ENCODE peak calls at places on chromosome 18, in eight cellular contexts. F, E, I, X, R, J, P and G are unnamed samples.

GRCh38 chr18:50970006-50970405 is 2.2 kb downstream of the ELAC1 start:
- DNase-seq in F (no peak), E (peak), I (peak), X (peak), R (no peak), J (no peak), P (no peak), G (no peak)

GRCh38 chr18:33821503-33821902 is 243.5 kb downstream of the ASXL3 start:
- DNase-seq in F (no peak), E (no peak), I (no peak), X (no peak), R (no peak), J (no peak), P (no peak), G (no peak)

GRCh38 chr18:55778731-55779460 is 190.9 kb upstream of the TCF4 start:
- DNase-seq in F (no peak), E (no peak), I (no peak), X (no peak), R (no peak), J (peak), P (peak), G (no peak)

GRCh38 chr18:34857310-34857709 is 147.2 kb downstream of the DTNA start:
- DNase-seq in F (no peak), E (no peak), I (no peak), X (no peak), R (no peak), J (no peak), P (no peak), G (no peak)

GRCh38 chr18:52766002-52766540 is 426.1 kb downstream of the DCC start:
- DNase-seq in F (no peak), E (no peak), I (no peak), X (no peak), R (no peak), J (no peak), P (no peak), G (no peak)

GRCh38 chr18:5455644-5456043 is 88.2 kb downstream of the EPB41L3 start:
- DNase-seq in F (no peak), E (no peak), I (no peak), X (no peak), R (no peak), J (peak), P (no peak), G (peak)

GRCh38 chr18:11996907-11997306 is 15.6 kb downstream of the IMPA2 start:
- DNase-seq in F (peak), E (no peak), I (no peak), X (no peak), R (no peak), J (no peak), P (no peak), G (no peak)

GRCh38 chr18:70046207-70046606 is 98.5 kb upstream of the CD226 start:
- DNase-seq in F (no peak), E (no peak), I (no peak), X (no peak), R (no peak), J (no peak), P (no peak), G (no peak)

GRCh38 chr18:50826027-50826426 is 6.2 kb upstream of the MRO start:
- DNase-seq in F (no peak), E (peak), I (no peak), X (no peak), R (no peak), J (no peak), P (no peak), G (no peak)

GRCh38 chr18:67265464-67266245 is 250.9 kb downstream of the DSEL start:
- DNase-seq in F (no peak), E (no peak), I (no peak), X (no peak), R (no peak), J (no peak), P (no peak), G (peak)

GRCh38 chr18:3758531-3758930 is 308.6 kb downstream of the TGIF1 start:
- DNase-seq in F (no peak), E (no peak), I (no peak), X (no peak), R (peak), J (no peak), P (no peak), G (peak)

GRCh38 chr18:9720327-9720726 is 12.2 kb downstream of the RAB31 start:
- DNase-seq in F (no peak), E (no peak), I (no peak), X (no peak), R (no peak), J (no peak), P (peak), G (no peak)

GRCh38 chr18:68462148-68462547 is 252.8 kb downstream of the TMX3 start:
- DNase-seq in F (no peak), E (no peak), I (no peak), X (no peak), R (no peak), J (no peak), P (no peak), G (no peak)

GRCh38 chr18:36993068-36993467 is 164.1 kb downstream of the KIAA1328 start:
- DNase-seq in F (no peak), E (no peak), I (no peak), X (no peak), R (no peak), J (no peak), P (no peak), G (peak)

GRCh38 chr18:25832008-25832604 is 258.3 kb downstream of the SS18 start:
- DNase-seq in F (no peak), E (peak), I (no peak), X (peak), R (peak), J (peak), P (peak), G (peak)

GRCh38 chr18:35662293-35663062 is 80.9 kb downstream of the GALNT1 start:
- DNase-seq in F (no peak), E (no peak), I (no peak), X (no peak), R (no peak), J (no peak), P (no peak), G (no peak)

GRCh38 chr18:21439453-21439852 is 161.1 kb downstream of the ESCO1 start:
- DNase-seq in F (no peak), E (no peak), I (no peak), X (no peak), R (peak), J (no peak), P (no peak), G (no peak)

GRCh38 chr18:55096261-55097026 is 137.2 kb upstream of the CCDC68 start:
- DNase-seq in F (no peak), E (peak), I (no peak), X (no peak), R (no peak), J (peak), P (peak), G (peak)

GRCh38 chr18:79951545-79952456 is at the start of gene SLC66A2:
- DNase-seq in F (no peak), E (peak), I (peak), X (peak), R (no peak), J (peak), P (peak), G (peak)
- TF ChIP-seq POLR2AphosphoS5 in F (no peak), E (peak), I (no peak), X (peak), R (peak), J (no peak), P (peak), G (peak)

GRCh38 chr18:26854292-26854881 is 11.1 kb downstream of the AQP4 start:
- DNase-seq in F (no peak), E (no peak), I (no peak), X (no peak), R (no peak), J (no peak), P (peak), G (no peak)
- TF ChIP-seq POLR2AphosphoS5 in F (no peak), E (no peak), I (no peak), X (no peak), R (no peak), J (no peak), P (no peak), G (no peak)

GRCh38 chr18:58635891-58636290 is 7.0 kb upstream of the ALPK2 start:
- DNase-seq in F (no peak), E (no peak), I (no peak), X (no peak), R (no peak), J (no peak), P (no peak), G (peak)
- TF ChIP-seq POLR2AphosphoS5 in F (peak), E (no peak), I (no peak), X (no peak), R (no peak), J (no peak), P (no peak), G (no peak)

GRCh38 chr18:8556424-8556823 is 52.8 kb upstream of the RAB12 start:
- DNase-seq in F (no peak), E (no peak), I (no peak), X (no peak), R (no peak), J (no peak), P (no peak), G (no peak)

GRCh38 chr18:8562065-8562464 is 47.2 kb upstream of the RAB12 start:
- DNase-seq in F (no peak), E (no peak), I (no peak), X (no peak), R (no peak), J (no peak), P (no peak), G (no peak)

GRCh38 chr18:8562914-8563313 is 46.3 kb upstream of the RAB12 start:
- DNase-seq in F (no peak), E (no peak), I (no peak), X (peak), R (no peak), J (no peak), P (no peak), G (no peak)

GRCh38 chr18:8561123-8561905 is 47.9 kb upstream of the RAB12 start:
- DNase-seq in F (no peak), E (no peak), I (no peak), X (no peak), R (no peak), J (no peak), P (no peak), G (no peak)

GRCh38 chr18:8559612-8560011 is 49.6 kb upstream of the RAB12 start:
- DNase-seq in F (no peak), E (no peak), I (no peak), X (no peak), R (no peak), J (no peak), P (no peak), G (no peak)
- TF ChIP-seq POLR2AphosphoS5 in F (no peak), E (no peak), I (no peak), X (no peak), R (no peak), J (no peak), P (no peak), G (no peak)

DNA sequence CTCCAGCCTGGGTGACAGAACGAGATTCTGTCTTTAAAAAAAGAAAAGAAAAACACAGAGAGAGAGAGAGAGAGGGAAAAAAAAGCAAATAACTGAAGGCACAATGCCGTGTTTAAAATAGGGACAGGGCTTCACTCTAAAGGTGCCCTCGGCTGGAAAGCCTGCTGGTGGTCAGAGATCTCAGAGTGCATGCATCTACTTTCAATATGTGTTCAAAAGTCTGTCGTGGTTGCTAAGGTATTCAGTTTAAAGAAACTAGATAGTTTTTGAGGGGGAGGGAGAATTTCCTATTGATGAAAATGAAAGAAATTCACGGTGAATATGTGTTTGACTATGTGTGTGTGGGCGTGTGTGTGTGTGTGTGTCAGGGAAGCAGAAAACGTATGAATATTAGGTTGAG is 11.0 kb upstream of the CBLN2 start:
- DNase-seq in F (no peak), E (no peak), I (no peak), X (no peak), R (no peak), J (no peak), P (no peak), G (no peak)
- TF ChIP-seq POLR2AphosphoS5 in F (no peak), E (no peak), I (no peak), X (no peak), R (no peak), J (no peak), P (no peak), G (no peak)

DNA sequence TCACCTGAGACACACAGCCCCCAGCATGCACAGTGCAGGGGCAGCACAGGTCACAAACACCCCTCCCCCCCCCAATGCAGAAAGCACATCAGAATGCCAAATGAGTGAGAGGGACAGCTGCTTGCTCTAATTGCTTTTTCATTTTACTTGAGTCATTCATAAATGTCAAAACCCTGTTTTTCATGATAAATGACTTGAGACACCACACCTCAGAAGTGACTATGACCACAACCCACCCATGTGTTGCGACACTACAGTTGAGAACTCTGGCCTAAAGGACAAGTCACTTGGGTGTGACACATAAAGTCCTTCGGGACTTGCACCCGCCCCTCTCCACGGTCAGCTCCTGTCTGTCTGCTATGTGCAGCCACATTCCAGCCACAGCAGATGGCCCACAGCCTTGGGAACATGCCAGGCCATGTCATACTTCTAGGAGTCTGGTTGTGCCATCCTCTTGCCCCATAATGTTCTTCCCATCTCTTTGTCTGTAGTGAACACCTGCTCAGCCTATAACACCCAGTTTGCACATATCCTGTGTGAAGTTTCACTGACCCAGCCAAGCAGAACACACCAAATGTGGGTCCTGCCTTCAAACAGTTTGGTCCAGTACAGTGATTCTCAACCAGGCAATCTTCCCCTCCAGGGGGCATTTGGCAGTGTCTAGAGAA is 30.2 kb upstream of the RIOK3 start:
- DNase-seq in F (no peak), E (peak), I (no peak), X (peak), R (no peak), J (peak), P (no peak), G (no peak)
- TF ChIP-seq POLR2AphosphoS5 in F (peak), E (peak), I (no peak), X (peak), R (no peak), J (peak), P (no peak), G (no peak)

GRCh38 chr18:45851196-45851925 is 25.9 kb downstream of the SIGLEC15 start:
- DNase-seq in F (no peak), E (no peak), I (no peak), X (no peak), R (no peak), J (no peak), P (no peak), G (no peak)
- TF ChIP-seq POLR2AphosphoS5 in F (no peak), E (no peak), I (no peak), X (no peak), R (no peak), J (no peak), P (no peak), G (no peak)